ENCODE peak calls at places on chromosome 19, in four cellular contexts. R is activated T-helper 1 cell treated with Interleukin-2 at 50 U/mL for 16 hours, B is AG09319, S is neural crest cell. N is an unnamed sample.

GRCh38 chr19:43651758-43652545 is 12.3 kb upstream of the CADM4 start:
- DNase-seq in R (peak), B (no peak), S (peak), N (peak)

GRCh38 chr19:45011959-45012358 is 10.7 kb downstream of the RELB start:
- DNase-seq in R (no peak), B (no peak), S (no peak), N (no peak)

GRCh38 chr19:13615890-13616289 is 109.6 kb upstream of the CACNA1A start:
- DNase-seq in R (no peak), B (no peak), S (no peak), N (no peak)

GRCh38 chr19:29851769-29852521 is 40.2 kb downstream of the CCNE1 start:
- DNase-seq in R (no peak), B (no peak), S (no peak), N (no peak)

GRCh38 chr19:4233282-4233853 is 4.0 kb downstream of the EBI3 start:
- DNase-seq in R (peak), B (no peak), S (peak), N (no peak)

GRCh38 chr19:49583239-49583638 is 2.1 kb downstream of the PRRG2 start:
- DNase-seq in R (no peak), B (no peak), S (no peak), N (no peak)

GRCh38 chr19:16861875-16862274 is 26.9 kb upstream of the F2RL3 start:
- DNase-seq in R (no peak), B (no peak), S (no peak), N (no peak)

GRCh38 chr19:40266111-40266510 is 19.0 kb downstream of the AKT2 start:
- DNase-seq in R (no peak), B (no peak), S (no peak), N (no peak)

GRCh38 chr19:10742494-10742893 is 24.6 kb downstream of the DNM2 start:
- DNase-seq in R (no peak), B (no peak), S (no peak), N (no peak)

GRCh38 chr19:17575871-17576757 is 20.7 kb downstream of the COLGALT1 start:
- DNase-seq in R (no peak), B (no peak), S (no peak), N (peak)

GRCh38 chr19:29651622-29652394 is 13.5 kb upstream of the PLEKHF1 start:
- DNase-seq in R (no peak), B (no peak), S (no peak), N (no peak)

GRCh38 chr19:52112624-52113023 is 17.1 kb upstream of the ZNF841 start:
- DNase-seq in R (no peak), B (no peak), S (no peak), N (no peak)

GRCh38 chr19:2054763-2055162 is 3.7 kb upstream of the MKNK2 start:
- DNase-seq in R (no peak), B (no peak), S (no peak), N (no peak)

GRCh38 chr19:43625918-43626579 is 6.6 kb upstream of the ZNF428 start:
- DNase-seq in R (no peak), B (no peak), S (no peak), N (peak)

N was measured in HAP-1.